ENCODE peak calls at places on chromosomes 11 and 22, in nine cellular contexts. O, B, L, M, S, Y, V, Z and Q are unnamed samples.

GRCh38 chr11:17738350-17739207 is 4.0 kb downstream of the KCNC1 start:
- DNase-seq in S (peak; percentile 91), L (no peak), Z (no peak), O (no peak), M (no peak), B (no peak), V (no peak), Y (no peak), Q (no peak)

GRCh38 chr11:90593099-90593498 is 370.2 kb upstream of the CHORDC1 start:
- DNase-seq in S (no peak), V (no peak), B (no peak), L (no peak), M (no peak), Z (no peak), O (no peak), Y (no peak), Q (no peak)

GRCh38 chr22:47811971-47812370 is 1049.5 kb downstream of the TBC1D22A start:
- DNase-seq in Y (no peak), O (no peak), M (no peak), L (no peak), S (no peak), V (no peak), Z (no peak), B (no peak), Q (no peak)

GRCh38 chr11:72696866-72697428 is 22.7 kb upstream of the PDE2A start:
- DNase-seq in Z (no peak), Y (no peak), M (no peak), B (no peak), V (no peak), O (peak; percentile 71), L (no peak), S (no peak), Q (no peak)

GRCh38 chr11:64120951-64121569 is 44.9 kb downstream of the MACROD1 start:
- DNase-seq in S (peak; percentile 92), O (peak; percentile 39), Z (peak; percentile 34), M (no peak), B (no peak), Y (no peak), L (no peak), V (no peak), Q (no peak)

GRCh38 chr11:100824041-100824440 is 137.0 kb downstream of the ARHGAP42 start:
- DNase-seq in M (no peak), L (no peak), O (no peak), Z (no peak), V (no peak), B (no peak), Y (no peak), S (no peak), Q (no peak)

GRCh38 chr11:22879615-22880014 is 19.3 kb upstream of the CCDC179 start:
- DNase-seq in S (no peak), L (no peak), Z (no peak), V (no peak), Y (no peak), B (no peak), M (no peak), O (no peak), Q (no peak)

GRCh38 chr11:77047007-77047927 is 13.1 kb downstream of the B3GNT6 start:
- DNase-seq in M (peak; percentile 90), L (peak; percentile 87), B (peak; percentile 86), Y (peak; percentile 84), S (peak; percentile 67), Z (peak; percentile 91), V (peak; percentile 75), O (peak; percentile 36), Q (peak; percentile 78)

GRCh38 chr11:85762226-85762625 is 48.7 kb downstream of the SYTL2 start:
- DNase-seq in O (no peak), Y (no peak), L (no peak), M (no peak), V (no peak), S (no peak), B (no peak), Z (no peak), Q (no peak)

GRCh38 chr11:16191852-16192240 is 164.5 kb downstream of the SOX6 start:
- DNase-seq in L (no peak), B (no peak), Y (no peak), V (no peak), M (no peak), Z (no peak), S (peak; percentile 22), O (no peak), Q (no peak)

GRCh38 chr11:85685820-85686459 is at the start of gene CCDC89:
- DNase-seq in Z (peak; percentile 87), L (no peak), V (no peak), Y (peak; percentile 48), M (no peak), O (peak; percentile 77), B (peak; percentile 52), S (no peak), Q (peak; percentile 82)

GRCh38 chr11:66841861-66842260 is 1.4 kb upstream of the RCE1 start:
- DNase-seq in O (no peak), S (no peak), V (no peak), B (no peak), M (no peak), Y (no peak), Z (no peak), L (no peak), Q (no peak)

DNA sequence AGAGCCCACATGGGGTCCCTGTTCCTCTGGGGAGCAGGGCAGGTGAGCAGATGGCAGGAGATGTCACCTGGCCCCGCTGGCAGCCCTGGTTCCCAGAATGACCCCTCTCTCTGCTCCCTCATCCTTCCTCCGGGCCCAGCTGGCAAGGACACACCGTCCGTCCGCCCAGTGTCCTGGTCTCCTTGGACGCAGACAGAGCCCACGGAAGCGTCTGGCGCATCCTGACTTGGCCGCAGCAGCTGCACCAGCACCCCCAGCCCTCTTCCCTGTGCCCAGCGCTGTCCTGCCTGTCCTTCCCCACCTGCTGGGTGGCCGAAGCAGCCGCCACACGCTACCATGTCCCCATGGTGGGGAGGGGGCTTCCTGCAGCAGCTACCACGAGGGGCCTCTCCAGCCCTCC is 9.6 kb upstream of the CABP7 start:
- DNase-seq in Z (no peak), M (no peak), S (no peak), V (no peak), B (no peak), O (no peak), L (no peak), Y (no peak), Q (no peak)
- H3K27me3 ChIP-seq in Z (peaks cover 47% of the 10 kb centered on the region), M (no peaks in the 10 kb centered on the region), S (no peaks in the 10 kb centered on the region), V (no peaks in the 10 kb centered on the region), B (no peaks in the 10 kb centered on the region), O (peaks cover 85% of the 10 kb centered on the region), L (no peaks in the 10 kb centered on the region), Y (peaks cover 6% of the 10 kb centered on the region), Q (no peaks in the 10 kb centered on the region)

GRCh38 chr11:117716652-117717440 is 80.2 kb downstream of the DSCAML1 start:
- DNase-seq in O (no peak), L (no peak), Y (no peak), B (no peak), Z (no peak), S (no peak), V (no peak), M (no peak), Q (no peak)

GRCh38 chr11:117720061-117720511 is 76.9 kb downstream of the DSCAML1 start:
- DNase-seq in L (no peak), Z (no peak), Y (no peak), M (no peak), V (no peak), S (no peak), O (no peak), B (no peak), Q (no peak)

GRCh38 chr11:117715801-117716200 is 81.2 kb downstream of the DSCAML1 start:
- DNase-seq in Z (no peak), M (no peak), L (no peak), O (no peak), B (no peak), Y (no peak), V (no peak), S (no peak), Q (no peak)

GRCh38 chr11:117719480-117719879 is 77.5 kb downstream of the DSCAML1 start:
- DNase-seq in Y (no peak), V (no peak), B (no peak), S (no peak), L (no peak), O (no peak), Z (no peak), M (no peak), Q (no peak)

GRCh38 chr11:117717485-117718314 is 79.3 kb downstream of the DSCAML1 start:
- DNase-seq in M (no peak), Y (peak; percentile 32), V (no peak), B (peak; percentile 57), O (peak; percentile 29), S (no peak), L (no peak), Z (peak; percentile 30), Q (no peak)
- H3K27me3 ChIP-seq in M (peaks cover 3% of the 10 kb centered on the region), Y (no peaks in the 10 kb centered on the region), V (no peaks in the 10 kb centered on the region), B (no peaks in the 10 kb centered on the region), O (no peaks in the 10 kb centered on the region), S (no peaks in the 10 kb centered on the region), L (no peaks in the 10 kb centered on the region), Z (no peaks in the 10 kb centered on the region), Q (no peaks in the 10 kb centered on the region)

GRCh38 chr11:120649316-120649715 is 137.8 kb downstream of the GRIK4 start:
- DNase-seq in Z (no peak), O (no peak), S (no peak), B (no peak), V (no peak), Y (no peak), M (no peak), L (no peak), Q (no peak)

GRCh38 chr11:120647681-120648080 is 136.1 kb downstream of the GRIK4 start:
- DNase-seq in M (no peak), O (no peak), S (no peak), L (no peak), V (no peak), Z (no peak), Y (no peak), B (no peak), Q (no peak)

GRCh38 chr11:120651396-120651795 is 139.8 kb downstream of the GRIK4 start:
- DNase-seq in M (no peak), L (no peak), V (no peak), S (no peak), Y (no peak), O (no peak), Z (no peak), B (no peak), Q (no peak)

GRCh38 chr11:120646206-120646605 is 134.7 kb downstream of the GRIK4 start:
- DNase-seq in Z (no peak), B (no peak), V (no peak), Y (no peak), M (no peak), L (no peak), O (no peak), S (no peak), Q (no peak)

DNA sequence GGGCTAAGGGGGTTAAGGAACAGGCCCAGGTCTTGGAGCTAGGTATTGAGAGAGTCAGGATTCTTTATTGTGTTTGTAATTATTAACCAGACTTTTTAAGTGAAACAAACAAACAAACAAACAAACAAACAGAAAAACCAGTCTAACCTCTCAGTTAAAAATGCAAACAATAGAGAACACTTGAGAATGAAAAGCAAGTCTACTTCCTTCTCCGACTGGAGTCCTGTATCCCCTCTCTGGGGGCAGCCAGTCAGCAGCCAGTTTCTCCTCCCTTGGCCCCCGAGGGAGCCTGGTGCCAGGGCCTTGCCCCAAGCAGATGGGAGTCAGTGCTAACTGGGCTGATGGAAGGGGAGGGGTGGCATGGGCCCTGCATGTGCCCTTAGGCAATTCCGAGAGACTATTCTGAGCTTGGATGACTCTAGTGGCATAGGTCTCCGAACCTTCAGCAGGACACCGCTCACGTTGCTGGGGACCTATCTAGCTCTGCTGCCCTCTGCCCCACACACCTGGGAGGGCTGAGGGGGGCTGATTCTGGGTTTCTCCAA is 137.2 kb downstream of the GRIK4 start:
- DNase-seq in O (no peak), B (peak; percentile 31), Y (no peak), S (no peak), L (no peak), V (no peak), M (no peak), Z (no peak), Q (no peak)
- H3K27me3 ChIP-seq in O (peaks cover 90% of the 10 kb centered on the region), B (no peaks in the 10 kb centered on the region), Y (no peaks in the 10 kb centered on the region), S (no peaks in the 10 kb centered on the region), L (peaks cover 10% of the 10 kb centered on the region), V (no peaks in the 10 kb centered on the region), M (peaks cover 26% of the 10 kb centered on the region), Z (peaks cover 11% of the 10 kb centered on the region), Q (no peaks in the 10 kb centered on the region)

GRCh38 chr22:49019737-49020136 is 807.9 kb downstream of the BRD1 start:
- DNase-seq in V (no peak), L (no peak), O (no peak), Y (no peak), B (no peak), S (peak; percentile 1), M (no peak), Z (no peak), Q (peak; percentile 39)
- H3K27me3 ChIP-seq in V (no peaks in the 10 kb centered on the region), L (no peaks in the 10 kb centered on the region), O (peaks cover 50% of the 10 kb centered on the region), Y (no peaks in the 10 kb centered on the region), B (no peaks in the 10 kb centered on the region), S (no peaks in the 10 kb centered on the region), M (peaks cover 5% of the 10 kb centered on the region), Z (peaks cover 11% of the 10 kb centered on the region), Q (no peaks in the 10 kb centered on the region)